ENCODE peak calls at places on chromosomes 5 and 9, in five cellular contexts. U, O, L, Q and T are unnamed samples.

GRCh38 chr9:127546125-127546832 is 65.8 kb upstream of the STXBP1 start:
- DNase-seq in U (no peak), Q (no peak), L (no peak), O (no peak), T (no peak)

GRCh38 chr5:139138790-139139189 is 59.4 kb downstream of the SIL1 start:
- DNase-seq in Q (peak; percentile 37), O (no peak), L (no peak), U (peak; percentile 32), T (peak; percentile 35)

GRCh38 chr5:32583582-32584232 is 1.6 kb upstream of the SUB1 start:
- DNase-seq in L (no peak), U (no peak), O (no peak), Q (no peak), T (no peak)

GRCh38 chr5:175652741-175653663 is 4.9 kb upstream of the HRH2 start:
- DNase-seq in L (no peak), U (peak; percentile 43), O (peak; percentile 34), Q (no peak), T (peak; percentile 5)

GRCh38 chr9:19127881-19128719 is 808 bp upstream of the PLIN2 start:
- DNase-seq in Q (no peak), U (peak; percentile 18), O (no peak), L (no peak), T (peak; percentile 61)

GRCh38 chr9:111720170-111720569 is 58.8 kb downstream of the GNG10 start:
- DNase-seq in L (no peak), O (no peak), Q (no peak), U (no peak), T (peak; percentile 11)

GRCh38 chr9:135990468-135991429 is 29.6 kb upstream of the UBAC1 start:
- DNase-seq in L (no peak), U (no peak), O (no peak), Q (peak; percentile 47), T (peak; percentile 79)

GRCh38 chr9:111013707-111014106 is 24.6 kb downstream of the LPAR1 start:
- DNase-seq in Q (no peak), L (no peak), U (no peak), O (no peak), T (no peak)

DNA sequence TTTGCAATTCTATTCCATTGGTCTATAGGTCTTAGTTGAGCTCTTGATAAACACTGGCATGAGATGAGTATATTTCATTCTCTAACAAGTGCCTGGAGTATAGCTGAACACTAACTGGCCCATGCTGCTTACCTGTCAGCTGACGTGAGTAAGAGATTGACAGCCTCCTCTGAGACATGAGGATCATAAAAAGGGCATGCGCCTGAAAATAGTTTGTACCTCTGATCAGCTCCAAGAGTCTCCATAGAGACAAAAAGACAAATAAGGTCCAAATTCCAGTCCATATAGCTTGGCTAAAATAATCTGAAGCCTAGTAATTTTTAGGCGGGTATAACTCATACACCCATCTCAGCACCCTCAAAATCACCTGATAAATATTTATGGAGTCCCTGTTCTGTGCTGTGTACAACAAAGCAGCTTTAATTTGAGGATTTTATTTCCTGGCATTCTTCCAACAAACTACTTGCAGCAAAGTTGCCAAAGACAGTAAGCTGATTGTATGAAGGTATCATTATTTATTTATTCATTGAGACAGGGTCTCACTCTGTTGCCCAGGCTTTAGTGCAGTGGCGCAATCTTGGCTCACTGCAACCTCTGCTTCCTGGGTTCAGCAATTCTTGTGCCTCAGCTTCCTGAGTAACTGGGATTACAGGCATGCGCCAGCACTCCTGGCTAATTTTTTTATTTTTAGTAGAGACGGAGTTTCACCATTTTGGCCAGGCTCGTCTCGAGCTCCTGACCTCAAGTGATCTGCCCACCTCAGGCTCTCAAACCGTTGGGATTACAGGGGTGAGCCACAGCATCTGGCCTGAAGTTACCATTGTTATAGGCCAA is 16.2 kb upstream of the FSD1L start:
- DNase-seq in Q (no peak), L (no peak), O (no peak), U (no peak), T (no peak)
- H3K4me3 ChIP-seq in Q (no peak overlapping the region), L (no peak overlapping the region), O (no peak overlapping the region), U (no peak overlapping the region), T (no peak overlapping the region)

GRCh38 chr9:128845186-128845931 is 15.8 kb upstream of the SPOUT1 start:
- DNase-seq in U (no peak), Q (no peak), O (no peak), L (no peak), T (peak; percentile 28)
- TF ChIP-seq CTCF in U (peak; percentile 34), Q (no peak), O (no peak), L (no peak), T (no peak)

DNA sequence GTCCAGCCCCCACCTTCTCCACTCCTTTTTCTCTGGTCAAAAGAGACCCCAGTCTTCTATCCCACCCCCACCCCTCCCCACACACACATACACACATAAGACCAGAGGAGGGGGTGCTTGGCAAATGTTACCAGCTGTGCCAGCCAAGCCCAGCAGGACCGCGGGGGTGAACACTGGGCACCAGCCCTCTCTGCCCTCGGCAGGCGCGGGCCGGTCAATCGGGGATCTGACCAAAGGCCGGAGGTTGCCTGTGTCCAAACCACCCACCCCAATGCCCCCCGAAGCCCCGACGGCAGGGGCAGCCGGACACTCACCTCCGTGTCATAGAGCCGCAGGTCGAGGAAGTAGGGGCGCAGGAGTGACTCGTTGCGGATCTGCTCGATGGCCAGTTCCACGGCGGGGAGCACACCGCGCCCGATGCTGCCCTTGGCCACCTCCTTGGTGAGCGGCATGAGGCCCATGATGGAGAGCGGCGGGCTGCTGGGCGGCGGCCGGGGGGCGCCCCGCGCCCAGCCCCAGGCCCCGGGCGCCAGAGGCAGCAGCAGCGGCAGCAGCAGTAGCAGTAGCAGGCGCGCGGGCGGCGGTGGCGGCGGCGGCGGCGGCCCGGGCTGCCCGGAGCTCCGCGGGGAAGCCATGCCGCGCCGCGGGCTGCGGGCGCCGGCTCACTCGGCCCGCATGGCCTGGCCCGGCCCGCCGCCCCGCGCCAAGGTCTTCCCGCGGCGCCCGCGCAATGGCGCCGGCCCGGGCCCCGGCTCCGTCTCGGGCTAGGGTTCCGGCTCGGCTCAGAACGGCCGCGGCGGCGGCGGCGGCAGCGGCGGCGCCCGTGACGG is 417 bp downstream of the GABBR2 start:
- DNase-seq in U (no peak), Q (no peak), L (no peak), O (no peak), T (no peak)
- H3K4me3 ChIP-seq in U (no peak overlapping the region), Q (peak overlapping the region; percentile 65), L (peak overlapping the region; percentile 45), O (no peak overlapping the region), T (peak overlapping the region; percentile 28)

GRCh38 chr5:95222836-95223235 is 62.1 kb downstream of the MCTP1 start:
- DNase-seq in Q (no peak), U (no peak), L (no peak), O (no peak), T (no peak)
- TF ChIP-seq CTCF in Q (no peak), U (no peak), L (no peak), O (no peak), T (no peak)

GRCh38 chr9:34045903-34046302 is 2.8 kb downstream of the UBAP2 start:
- DNase-seq in Q (no peak), U (no peak), L (no peak), O (no peak), T (no peak)

GRCh38 chr9:34047864-34048729 is 590 bp downstream of the UBAP2 start:
- DNase-seq in L (no peak), O (no peak), Q (no peak), U (no peak), T (peak; percentile 6)

GRCh38 chr9:34049630-34050384 is 1.1 kb upstream of the UBAP2 start:
- DNase-seq in O (no peak), Q (no peak), U (no peak), L (no peak), T (no peak)

GRCh38 chr9:34048730-34049629 is at the start of gene UBAP2:
- DNase-seq in O (peak; percentile 88), U (peak; percentile 98), Q (peak; percentile 96), L (peak; percentile 98), T (peak; percentile 98)

GRCh38 chr9:34046784-34047379 is 1.8 kb downstream of the UBAP2 start:
- DNase-seq in O (no peak), Q (no peak), U (no peak), L (no peak), T (peak; percentile 61)
- H3K4me3 ChIP-seq in O (no peak overlapping the region), Q (peak overlapping the region; percentile 94), U (peak overlapping the region; percentile 92), L (no peak overlapping the region), T (peak overlapping the region; percentile 97)

GRCh38 chr9:137299938-137300337 is 2.1 kb downstream of the NRARP start:
- DNase-seq in U (no peak), O (no peak), Q (no peak), L (no peak), T (no peak)

GRCh38 chr9:137300607-137301085 is 1.4 kb downstream of the NRARP start:
- DNase-seq in O (no peak), U (no peak), L (no peak), Q (no peak), T (no peak)

GRCh38 chr9:137297966-137298365 is 4.1 kb downstream of the NRARP start:
- DNase-seq in U (no peak), Q (no peak), L (no peak), O (no peak), T (no peak)

GRCh38 chr9:137298401-137298982 is 3.6 kb downstream of the NRARP start:
- DNase-seq in U (peak; percentile 61), O (no peak), Q (no peak), L (no peak), T (no peak)

GRCh38 chr9:137298983-137299521 is 3.0 kb downstream of the NRARP start:
- DNase-seq in O (no peak), Q (no peak), U (no peak), L (no peak), T (no peak)
- TF ChIP-seq CTCF in O (no peak), Q (no peak), U (no peak), L (no peak), T (no peak)

DNA sequence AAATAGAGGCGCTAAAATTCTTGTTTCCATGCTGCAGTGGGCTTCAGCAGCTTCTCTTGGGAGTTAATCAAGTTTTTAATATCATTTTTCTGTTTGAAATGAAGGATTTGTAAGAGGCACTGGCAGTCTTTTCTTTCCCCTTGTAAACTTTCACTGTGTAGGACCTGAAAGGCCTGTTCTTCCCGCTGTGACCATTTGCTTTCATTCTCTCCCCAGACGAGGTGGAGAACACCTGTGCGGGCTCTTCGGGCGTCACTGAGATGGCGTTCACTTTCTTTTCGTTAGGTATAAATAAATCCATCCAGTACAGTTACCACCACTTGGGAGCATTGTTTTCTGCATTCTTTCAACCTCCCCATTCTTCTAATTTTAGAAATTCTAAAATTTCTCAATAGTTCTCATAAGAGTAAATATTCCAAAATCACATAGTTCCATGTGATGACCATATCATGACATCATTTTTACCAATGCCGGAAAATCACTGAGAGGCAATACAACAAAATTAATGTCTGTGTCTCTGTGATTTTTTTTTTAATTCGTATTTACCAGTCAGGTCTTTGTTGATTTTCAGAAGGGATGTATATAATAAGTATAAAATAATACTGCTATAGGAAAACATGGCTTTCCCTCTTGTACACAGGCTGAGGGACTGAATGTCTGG is 131.7 kb upstream of the ICE1 start:
- DNase-seq in L (no peak), U (no peak), Q (no peak), O (no peak), T (no peak)
- H3K4me3 ChIP-seq in L (no peak overlapping the region), U (no peak overlapping the region), Q (no peak overlapping the region), O (no peak overlapping the region), T (no peak overlapping the region)

GRCh38 chr5:82793808-82794419 is 283.3 kb downstream of the TMEM167A start:
- DNase-seq in U (peak; percentile 16), O (no peak), L (no peak), Q (peak; percentile 33), T (peak; percentile 47)
- TF ChIP-seq CTCF in U (peak; percentile 72), O (peak; percentile 73), L (peak; percentile 54), Q (peak; percentile 75), T (peak; percentile 74)